ENCODE peak calls at places on chromosomes 11 and 22, in eight cellular contexts. One of them, this sample, is unnamed.
A peak's percentile ranks its signal among the peaks of the same experiment; 100 is the strongest.

GRCh38 chr11:69342588-69343330 is 48.8 kb downstream of the MYEOV start:
- DNase-seq in suprapubic skin: peak; percentile 72
- DNase-seq in upper lobe of right lung: peak; percentile 44
- DNase-seq in lower lobe of right lung: no peak
- DNase-seq in neuronal stem cell: no peak
- DNase-seq in psoas muscle: no peak
- DNase-seq in kidney: no peak
- DNase-seq in body of pancreas: no peak
- DNase-seq in this sample: peak; percentile 56

GRCh38 chr22:47921906-47922305 is 1159.5 kb downstream of the TBC1D22A start:
- DNase-seq in suprapubic skin: no peak
- DNase-seq in upper lobe of right lung: no peak
- DNase-seq in lower lobe of right lung: no peak
- DNase-seq in neuronal stem cell: no peak
- DNase-seq in psoas muscle: no peak
- DNase-seq in kidney: no peak
- DNase-seq in body of pancreas: no peak
- DNase-seq in this sample: no peak

GRCh38 chr11:70854891-70855556 is 397.4 kb downstream of the SHANK2 start:
- DNase-seq in suprapubic skin: no peak
- DNase-seq in upper lobe of right lung: no peak
- DNase-seq in lower lobe of right lung: no peak
- DNase-seq in neuronal stem cell: no peak
- DNase-seq in psoas muscle: peak; percentile 44
- DNase-seq in kidney: no peak
- DNase-seq in body of pancreas: no peak
- DNase-seq in this sample: no peak

GRCh38 chr22:30453731-30454510 is 17.9 kb downstream of the SEC14L3 start:
- DNase-seq in suprapubic skin: no peak
- DNase-seq in upper lobe of right lung: peak; percentile 82
- DNase-seq in lower lobe of right lung: peak; percentile 75
- DNase-seq in neuronal stem cell: no peak
- DNase-seq in psoas muscle: no peak
- DNase-seq in kidney: no peak
- DNase-seq in body of pancreas: no peak
- DNase-seq in this sample: no peak

GRCh38 chr11:74141274-74141695 is 29.5 kb downstream of the C2CD3 start:
- DNase-seq in suprapubic skin: no peak
- DNase-seq in upper lobe of right lung: no peak
- DNase-seq in lower lobe of right lung: no peak
- DNase-seq in neuronal stem cell: no peak
- DNase-seq in psoas muscle: no peak
- DNase-seq in kidney: no peak
- DNase-seq in body of pancreas: no peak
- DNase-seq in this sample: no peak

GRCh38 chr11:71336996-71337772 is 84.8 kb upstream of the SHANK2 start:
- DNase-seq in suprapubic skin: peak; percentile 35
- DNase-seq in upper lobe of right lung: peak; percentile 41
- DNase-seq in lower lobe of right lung: no peak
- DNase-seq in neuronal stem cell: no peak
- DNase-seq in psoas muscle: peak; percentile 11
- DNase-seq in kidney: peak; percentile 52
- DNase-seq in body of pancreas: no peak
- DNase-seq in this sample: no peak

GRCh38 chr11:56271092-56271491 is 2.9 kb upstream of the OR5T1 start:
- DNase-seq in suprapubic skin: no peak
- DNase-seq in upper lobe of right lung: no peak
- DNase-seq in lower lobe of right lung: no peak
- DNase-seq in neuronal stem cell: no peak
- DNase-seq in psoas muscle: no peak
- DNase-seq in kidney: no peak
- DNase-seq in body of pancreas: no peak
- DNase-seq in this sample: no peak

GRCh38 chr11:3011891-3012885 is 20.1 kb upstream of the NAP1L4 start:
- DNase-seq in suprapubic skin: no peak
- DNase-seq in upper lobe of right lung: no peak
- DNase-seq in lower lobe of right lung: no peak
- DNase-seq in neuronal stem cell: no peak
- DNase-seq in psoas muscle: no peak
- DNase-seq in kidney: peak; percentile 66
- DNase-seq in body of pancreas: no peak
- DNase-seq in this sample: no peak

GRCh38 chr11:92451081-92451480 is 226.5 kb downstream of the FAT3 start:
- DNase-seq in suprapubic skin: no peak
- DNase-seq in upper lobe of right lung: no peak
- DNase-seq in lower lobe of right lung: no peak
- DNase-seq in neuronal stem cell: no peak
- DNase-seq in psoas muscle: no peak
- DNase-seq in kidney: no peak
- DNase-seq in body of pancreas: no peak
- DNase-seq in this sample: no peak

GRCh38 chr11:45178890-45179663 is 32.6 kb downstream of the PRDM11 start:
- DNase-seq in suprapubic skin: peak; percentile 67
- DNase-seq in upper lobe of right lung: no peak
- DNase-seq in lower lobe of right lung: no peak
- DNase-seq in neuronal stem cell: no peak
- DNase-seq in psoas muscle: no peak
- DNase-seq in kidney: no peak
- DNase-seq in body of pancreas: no peak
- DNase-seq in this sample: no peak

GRCh38 chr11:32527191-32527590 is 56.4 kb upstream of the EIF3M start:
- DNase-seq in suprapubic skin: no peak
- DNase-seq in upper lobe of right lung: no peak
- DNase-seq in lower lobe of right lung: no peak
- DNase-seq in neuronal stem cell: no peak
- DNase-seq in psoas muscle: no peak
- DNase-seq in kidney: no peak
- DNase-seq in body of pancreas: no peak
- DNase-seq in this sample: no peak

GRCh38 chr22:17772963-17773605 is 1.2 kb downstream of the BID start:
- DNase-seq in suprapubic skin: no peak
- DNase-seq in upper lobe of right lung: no peak
- DNase-seq in lower lobe of right lung: no peak
- DNase-seq in neuronal stem cell: no peak
- DNase-seq in psoas muscle: no peak
- DNase-seq in kidney: peak; percentile 72
- DNase-seq in body of pancreas: no peak
- DNase-seq in this sample: no peak

GRCh38 chr22:35386670-35387288 is 5.9 kb downstream of the HMOX1 start:
- DNase-seq in suprapubic skin: no peak
- DNase-seq in upper lobe of right lung: no peak
- DNase-seq in lower lobe of right lung: no peak
- DNase-seq in neuronal stem cell: no peak
- DNase-seq in psoas muscle: no peak
- DNase-seq in kidney: no peak
- DNase-seq in body of pancreas: no peak
- DNase-seq in this sample: no peak

GRCh38 chr11:3171931-3172560 is 6.9 kb upstream of the OSBPL5 start:
- DNase-seq in suprapubic skin: no peak
- DNase-seq in upper lobe of right lung: peak; percentile 40
- DNase-seq in lower lobe of right lung: peak; percentile 19
- DNase-seq in neuronal stem cell: no peak
- DNase-seq in psoas muscle: peak; percentile 44
- DNase-seq in kidney: peak; percentile 35
- DNase-seq in body of pancreas: peak; percentile 5
- DNase-seq in this sample: no peak

GRCh38 chr11:70141490-70142014 is 61.5 kb upstream of the FADD start:
- DNase-seq in suprapubic skin: no peak
- DNase-seq in upper lobe of right lung: no peak
- DNase-seq in lower lobe of right lung: no peak
- DNase-seq in neuronal stem cell: peak; percentile 86
- DNase-seq in psoas muscle: no peak
- DNase-seq in kidney: no peak
- DNase-seq in body of pancreas: no peak
- DNase-seq in this sample: no peak

GRCh38 chr11:72741849-72742521 is 10.2 kb downstream of the ARAP1 start:
- DNase-seq in suprapubic skin: no peak
- DNase-seq in upper lobe of right lung: no peak
- DNase-seq in lower lobe of right lung: peak; percentile 60
- DNase-seq in neuronal stem cell: no peak
- DNase-seq in psoas muscle: peak; percentile 43
- DNase-seq in kidney: peak; percentile 63
- DNase-seq in body of pancreas: no peak
- DNase-seq in this sample: no peak

GRCh38 chr22:46446799-46447198 is 90.6 kb downstream of the CELSR1 start:
- DNase-seq in suprapubic skin: no peak
- DNase-seq in upper lobe of right lung: no peak
- DNase-seq in lower lobe of right lung: no peak
- DNase-seq in neuronal stem cell: no peak
- DNase-seq in psoas muscle: no peak
- DNase-seq in kidney: no peak
- DNase-seq in body of pancreas: no peak
- DNase-seq in this sample: no peak

GRCh38 chr11:112784323-112785073 is 176.7 kb upstream of the NCAM1 start:
- DNase-seq in suprapubic skin: no peak
- DNase-seq in upper lobe of right lung: no peak
- DNase-seq in lower lobe of right lung: no peak
- DNase-seq in neuronal stem cell: no peak
- DNase-seq in psoas muscle: peak; percentile 65
- DNase-seq in kidney: peak; percentile 85
- DNase-seq in body of pancreas: peak; percentile 24
- DNase-seq in this sample: no peak

GRCh38 chr11:118715245-118715807 is 35.9 kb upstream of the TREH start:
- DNase-seq in suprapubic skin: no peak
- DNase-seq in upper lobe of right lung: no peak
- DNase-seq in lower lobe of right lung: no peak
- DNase-seq in neuronal stem cell: no peak
- DNase-seq in psoas muscle: no peak
- DNase-seq in kidney: no peak
- DNase-seq in body of pancreas: no peak
- DNase-seq in this sample: no peak

GRCh38 chr22:24588756-24589481 is 4.0 kb downstream of the LRRC75B start:
- DNase-seq in suprapubic skin: no peak
- DNase-seq in upper lobe of right lung: no peak
- DNase-seq in lower lobe of right lung: no peak
- DNase-seq in neuronal stem cell: no peak
- DNase-seq in psoas muscle: no peak
- DNase-seq in kidney: peak; percentile 58
- DNase-seq in body of pancreas: no peak
- DNase-seq in this sample: no peak

GRCh38 chr22:24587251-24587650 is 5.6 kb downstream of the LRRC75B start:
- DNase-seq in suprapubic skin: no peak
- DNase-seq in upper lobe of right lung: no peak
- DNase-seq in lower lobe of right lung: no peak
- DNase-seq in neuronal stem cell: no peak
- DNase-seq in psoas muscle: no peak
- DNase-seq in kidney: no peak
- DNase-seq in body of pancreas: no peak
- DNase-seq in this sample: no peak

GRCh38 chr22:24587948-24588347 is 4.9 kb downstream of the LRRC75B start:
- DNase-seq in suprapubic skin: no peak
- DNase-seq in upper lobe of right lung: no peak
- DNase-seq in lower lobe of right lung: no peak
- DNase-seq in neuronal stem cell: no peak
- DNase-seq in psoas muscle: no peak
- DNase-seq in kidney: no peak
- DNase-seq in body of pancreas: no peak
- DNase-seq in this sample: no peak

GRCh38 chr22:24589518-24590030 is 3.3 kb downstream of the LRRC75B start:
- DNase-seq in suprapubic skin: no peak
- DNase-seq in upper lobe of right lung: no peak
- DNase-seq in lower lobe of right lung: no peak
- DNase-seq in neuronal stem cell: no peak
- DNase-seq in psoas muscle: no peak
- DNase-seq in kidney: no peak
- DNase-seq in body of pancreas: no peak
- DNase-seq in this sample: no peak

GRCh38 chr22:24588370-24588755 is 4.5 kb downstream of the LRRC75B start:
- DNase-seq in suprapubic skin: no peak
- DNase-seq in upper lobe of right lung: no peak
- DNase-seq in lower lobe of right lung: no peak
- DNase-seq in neuronal stem cell: no peak
- DNase-seq in psoas muscle: no peak
- DNase-seq in kidney: peak; percentile 97
- DNase-seq in body of pancreas: peak; percentile 72
- DNase-seq in this sample: no peak
- H3K4me3 ChIP-seq in suprapubic skin: no peak overlapping the region
- H3K4me3 ChIP-seq in upper lobe of right lung: no peak overlapping the region
- H3K4me3 ChIP-seq in lower lobe of right lung: no peak overlapping the region
- H3K4me3 ChIP-seq in neuronal stem cell: no peak overlapping the region
- H3K4me3 ChIP-seq in psoas muscle: no peak overlapping the region
- H3K4me3 ChIP-seq in kidney: no peak overlapping the region
- H3K4me3 ChIP-seq in body of pancreas: no peak overlapping the region
- H3K4me3 ChIP-seq in this sample: no peak overlapping the region

GRCh38 chr11:124760806-124761205 is 1.3 kb downstream of the ESAM start:
- DNase-seq in suprapubic skin: no peak
- DNase-seq in upper lobe of right lung: no peak
- DNase-seq in lower lobe of right lung: no peak
- DNase-seq in neuronal stem cell: no peak
- DNase-seq in psoas muscle: no peak
- DNase-seq in kidney: no peak
- DNase-seq in body of pancreas: no peak
- DNase-seq in this sample: no peak

GRCh38 chr11:124763156-124763947 is 1.3 kb upstream of the ESAM start:
- DNase-seq in suprapubic skin: peak; percentile 87
- DNase-seq in upper lobe of right lung: peak; percentile 95
- DNase-seq in lower lobe of right lung: peak; percentile 93
- DNase-seq in neuronal stem cell: peak; percentile 85
- DNase-seq in psoas muscle: peak; percentile 92
- DNase-seq in kidney: peak; percentile 93
- DNase-seq in body of pancreas: peak; percentile 90
- DNase-seq in this sample: no peak

GRCh38 chr11:124761301-124762021 is 629 bp downstream of the ESAM start:
- DNase-seq in suprapubic skin: no peak
- DNase-seq in upper lobe of right lung: peak; percentile 66
- DNase-seq in lower lobe of right lung: no peak
- DNase-seq in neuronal stem cell: no peak
- DNase-seq in psoas muscle: no peak
- DNase-seq in kidney: no peak
- DNase-seq in body of pancreas: no peak
- DNase-seq in this sample: no peak

GRCh38 chr11:124762624-124763155 is 600 bp upstream of the ESAM start:
- DNase-seq in suprapubic skin: no peak
- DNase-seq in upper lobe of right lung: peak; percentile 77
- DNase-seq in lower lobe of right lung: no peak
- DNase-seq in neuronal stem cell: no peak
- DNase-seq in psoas muscle: no peak
- DNase-seq in kidney: peak; percentile 77
- DNase-seq in body of pancreas: no peak
- DNase-seq in this sample: no peak

GRCh38 chr11:124762077-124762623 is at the start of gene ESAM:
- DNase-seq in suprapubic skin: no peak
- DNase-seq in upper lobe of right lung: peak; percentile 90
- DNase-seq in lower lobe of right lung: peak; percentile 80
- DNase-seq in neuronal stem cell: no peak
- DNase-seq in psoas muscle: no peak
- DNase-seq in kidney: peak; percentile 86
- DNase-seq in body of pancreas: peak; percentile 49
- DNase-seq in this sample: no peak
- H3K27ac ChIP-seq in suprapubic skin: peak within 1 kb of the TSS; percentile 70
- H3K27ac ChIP-seq in upper lobe of right lung: peak within 1 kb of the TSS; percentile 89
- H3K27ac ChIP-seq in lower lobe of right lung: peak within 1 kb of the TSS; percentile 92
- H3K27ac ChIP-seq in neuronal stem cell: no peak within 1 kb of the TSS
- H3K27ac ChIP-seq in psoas muscle: peak within 1 kb of the TSS; percentile 81
- H3K27ac ChIP-seq in kidney: peak within 1 kb of the TSS; percentile 91
- H3K27ac ChIP-seq in body of pancreas: peak within 1 kb of the TSS; percentile 56
- H3K27ac ChIP-seq in this sample: peak within 1 kb of the TSS; percentile 74

GRCh38 chr11:9600651-9601040 is 27.2 kb downstream of the WEE1 start:
- DNase-seq in suprapubic skin: peak; percentile 11
- DNase-seq in upper lobe of right lung: no peak
- DNase-seq in lower lobe of right lung: no peak
- DNase-seq in neuronal stem cell: no peak
- DNase-seq in psoas muscle: no peak
- DNase-seq in kidney: no peak
- DNase-seq in body of pancreas: no peak
- DNase-seq in this sample: peak; percentile 37
- H3K4me3 ChIP-seq in suprapubic skin: no peak overlapping the region
- H3K4me3 ChIP-seq in upper lobe of right lung: no peak overlapping the region
- H3K4me3 ChIP-seq in lower lobe of right lung: no peak overlapping the region
- H3K4me3 ChIP-seq in neuronal stem cell: no peak overlapping the region
- H3K4me3 ChIP-seq in psoas muscle: no peak overlapping the region
- H3K4me3 ChIP-seq in kidney: no peak overlapping the region
- H3K4me3 ChIP-seq in body of pancreas: no peak overlapping the region
- H3K4me3 ChIP-seq in this sample: no peak overlapping the region

GRCh38 chr11:17163296-17163695 is 44.5 kb downstream of the PIK3C2A start:
- DNase-seq in suprapubic skin: no peak
- DNase-seq in upper lobe of right lung: no peak
- DNase-seq in lower lobe of right lung: no peak
- DNase-seq in neuronal stem cell: no peak
- DNase-seq in psoas muscle: no peak
- DNase-seq in kidney: no peak
- DNase-seq in body of pancreas: no peak
- DNase-seq in this sample: no peak
- H3K27ac ChIP-seq in suprapubic skin: no peak overlapping the region
- H3K27ac ChIP-seq in upper lobe of right lung: no peak overlapping the region
- H3K27ac ChIP-seq in lower lobe of right lung: no peak overlapping the region
- H3K27ac ChIP-seq in neuronal stem cell: no peak overlapping the region
- H3K27ac ChIP-seq in psoas muscle: no peak overlapping the region
- H3K27ac ChIP-seq in kidney: no peak overlapping the region
- H3K27ac ChIP-seq in body of pancreas: no peak overlapping the region
- H3K27ac ChIP-seq in this sample: no peak overlapping the region

This sample was measured in vagina.